ENCODE peak calls at places on chromosomes 2 and 18, in six cellular contexts. One of them, this sample, is unnamed.

GRCh38 chr2:112880696-112881095 is 30.3 kb upstream of the IL37 start:
- DNase-seq in spleen: no peak
- DNase-seq in heart left ventricle: no peak
- DNase-seq in A549: no peak
- DNase-seq in upper lobe of left lung: no peak
- DNase-seq in esophagus squamous epithelium: no peak
- DNase-seq in this sample: no peak

GRCh38 chr18:57202881-57203280 is 56.0 kb downstream of the BOD1L2 start:
- DNase-seq in upper lobe of left lung: no peak
- DNase-seq in esophagus squamous epithelium: no peak
- DNase-seq in heart left ventricle: no peak
- DNase-seq in spleen: no peak
- DNase-seq in A549: no peak
- DNase-seq in this sample: no peak

GRCh38 chr2:195674491-195675226 is 17.6 kb downstream of the SLC39A10 start:
- DNase-seq in esophagus squamous epithelium: no peak
- DNase-seq in heart left ventricle: no peak
- DNase-seq in spleen: no peak
- DNase-seq in A549: no peak
- DNase-seq in upper lobe of left lung: no peak
- DNase-seq in this sample: no peak

GRCh38 chr2:221529943-221530652 is 42.0 kb downstream of the EPHA4 start:
- DNase-seq in heart left ventricle: no peak
- DNase-seq in esophagus squamous epithelium: no peak
- DNase-seq in upper lobe of left lung: no peak
- DNase-seq in spleen: no peak
- DNase-seq in A549: no peak
- DNase-seq in this sample: no peak

GRCh38 chr18:24065942-24066341 is 51.4 kb downstream of the TTC39C start:
- DNase-seq in esophagus squamous epithelium: no peak
- DNase-seq in heart left ventricle: no peak
- DNase-seq in upper lobe of left lung: no peak
- DNase-seq in A549: no peak
- DNase-seq in spleen: no peak
- DNase-seq in this sample: no peak

GRCh38 chr18:31102941-31103340 is 720 bp upstream of the DSC2 start:
- DNase-seq in heart left ventricle: no peak
- DNase-seq in upper lobe of left lung: no peak
- DNase-seq in esophagus squamous epithelium: no peak
- DNase-seq in spleen: no peak
- DNase-seq in A549: no peak
- DNase-seq in this sample: no peak

GRCh38 chr2:236281423-236281822 is 17.2 kb upstream of the ASB18 start:
- DNase-seq in heart left ventricle: no peak
- DNase-seq in esophagus squamous epithelium: no peak
- DNase-seq in upper lobe of left lung: no peak
- DNase-seq in A549: no peak
- DNase-seq in spleen: no peak
- DNase-seq in this sample: no peak

GRCh38 chr2:637406-637776 is 39.8 kb downstream of the TMEM18 start:
- DNase-seq in upper lobe of left lung: no peak
- DNase-seq in heart left ventricle: no peak
- DNase-seq in esophagus squamous epithelium: no peak
- DNase-seq in A549: no peak
- DNase-seq in spleen: no peak
- DNase-seq in this sample: no peak

GRCh38 chr18:79791141-79791972 is 6.4 kb upstream of the KCNG2 start:
- DNase-seq in upper lobe of left lung: peak; percentile 81
- DNase-seq in A549: peak; percentile 6
- DNase-seq in esophagus squamous epithelium: no peak
- DNase-seq in spleen: peak; percentile 81
- DNase-seq in heart left ventricle: peak; percentile 40
- DNase-seq in this sample: peak; percentile 61

GRCh38 chr2:236916181-236916580 is 169.5 kb upstream of the COPS8 start:
- DNase-seq in heart left ventricle: no peak
- DNase-seq in A549: no peak
- DNase-seq in upper lobe of left lung: peak; percentile 18
- DNase-seq in spleen: no peak
- DNase-seq in esophagus squamous epithelium: no peak
- DNase-seq in this sample: no peak

GRCh38 chr2:208250401-208250800 is 4.5 kb downstream of the IDH1 start:
- DNase-seq in esophagus squamous epithelium: no peak
- DNase-seq in A549: no peak
- DNase-seq in upper lobe of left lung: no peak
- DNase-seq in spleen: no peak
- DNase-seq in heart left ventricle: no peak
- DNase-seq in this sample: no peak

GRCh38 chr18:22283397-22283796 is 114.0 kb downstream of the GATA6 start:
- DNase-seq in A549: no peak
- DNase-seq in spleen: no peak
- DNase-seq in esophagus squamous epithelium: no peak
- DNase-seq in upper lobe of left lung: no peak
- DNase-seq in heart left ventricle: no peak
- DNase-seq in this sample: no peak

DNA sequence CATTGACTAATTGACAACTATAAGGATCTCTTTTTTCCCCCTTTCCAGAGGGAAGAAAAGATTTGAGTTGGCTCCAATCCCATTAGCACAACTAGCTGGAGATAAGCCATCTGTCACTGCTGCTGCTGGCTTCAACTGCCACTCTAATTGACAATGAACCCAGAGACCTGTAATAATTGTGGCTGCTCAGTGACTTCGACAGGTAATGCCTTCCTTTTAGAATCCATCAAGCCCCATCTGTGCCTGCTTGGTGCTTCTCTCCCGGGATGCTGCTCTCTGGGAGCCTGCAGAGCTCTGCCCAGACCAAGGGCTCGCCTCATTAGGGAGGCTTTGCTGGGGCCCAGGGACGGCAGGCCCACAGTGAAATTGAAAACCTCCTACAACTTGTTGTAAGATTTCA is 376.7 kb upstream of the SOX11 start:
- DNase-seq in heart left ventricle: no peak
- DNase-seq in A549: no peak
- DNase-seq in spleen: no peak
- DNase-seq in upper lobe of left lung: no peak
- DNase-seq in esophagus squamous epithelium: no peak
- DNase-seq in this sample: no peak
- H3K4me1 ChIP-seq in heart left ventricle: no peaks in the 10 kb centered on the region
- H3K4me1 ChIP-seq in A549: no peaks in the 10 kb centered on the region
- H3K4me1 ChIP-seq in spleen: no peaks in the 10 kb centered on the region
- H3K4me1 ChIP-seq in upper lobe of left lung: no peaks in the 10 kb centered on the region
- H3K4me1 ChIP-seq in esophagus squamous epithelium: no peaks in the 10 kb centered on the region
- H3K4me1 ChIP-seq in this sample: no peaks in the 10 kb centered on the region

GRCh38 chr2:238427435-238428162 is 872 bp downstream of the ASB1 start:
- DNase-seq in A549: no peak
- DNase-seq in upper lobe of left lung: no peak
- DNase-seq in heart left ventricle: no peak
- DNase-seq in spleen: peak; percentile 88
- DNase-seq in esophagus squamous epithelium: no peak
- DNase-seq in this sample: no peak
- TF ChIP-seq POLR2A in A549: no peak
- TF ChIP-seq POLR2A in upper lobe of left lung: no peak
- TF ChIP-seq POLR2A in heart left ventricle: no peak
- TF ChIP-seq POLR2A in spleen: no peak
- TF ChIP-seq POLR2A in esophagus squamous epithelium: no peak
- TF ChIP-seq POLR2A in this sample: no peak

DNA sequence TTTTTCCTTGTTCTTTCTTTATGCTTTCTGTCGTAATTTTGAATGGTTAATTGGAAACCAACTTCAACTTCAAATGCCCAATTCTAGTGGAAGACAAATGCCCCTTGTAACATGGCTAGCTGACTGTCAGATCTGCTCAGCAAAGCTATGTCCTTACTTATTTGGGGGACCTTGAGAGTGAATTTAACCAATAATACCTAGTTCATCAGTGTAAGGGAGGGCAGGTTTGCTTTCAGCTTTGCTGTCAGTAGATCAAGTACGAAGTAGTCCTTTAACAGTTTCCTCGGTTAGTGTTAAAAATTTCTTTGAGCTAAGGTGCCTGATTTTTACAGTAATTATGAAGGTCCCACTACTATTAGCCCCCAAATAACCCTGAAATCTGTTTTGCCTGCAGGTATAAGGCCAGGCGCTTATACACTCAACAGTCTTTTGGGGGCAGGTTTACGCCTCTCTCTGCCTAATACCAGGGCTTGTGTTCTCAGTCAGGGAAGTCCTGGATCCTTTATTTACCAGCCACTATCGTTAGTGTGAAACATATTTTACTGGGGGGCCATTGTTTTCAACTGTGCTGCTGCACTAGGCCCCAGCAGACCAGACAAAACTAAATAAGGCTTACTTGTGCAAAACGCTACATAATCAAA is 165.1 kb upstream of the KCNJ3 start:
- DNase-seq in A549: no peak
- DNase-seq in upper lobe of left lung: no peak
- DNase-seq in heart left ventricle: no peak
- DNase-seq in esophagus squamous epithelium: no peak
- DNase-seq in spleen: no peak
- DNase-seq in this sample: no peak
- H3K4me3 ChIP-seq in A549: no peak overlapping the region
- H3K4me3 ChIP-seq in upper lobe of left lung: no peak overlapping the region
- H3K4me3 ChIP-seq in heart left ventricle: no peak overlapping the region
- H3K4me3 ChIP-seq in esophagus squamous epithelium: no peak overlapping the region
- H3K4me3 ChIP-seq in spleen: no peak overlapping the region
- H3K4me3 ChIP-seq in this sample: no peak overlapping the region

GRCh38 chr2:121828281-121828731 is 72.9 kb downstream of the TSN start:
- DNase-seq in upper lobe of left lung: no peak
- DNase-seq in spleen: no peak
- DNase-seq in heart left ventricle: no peak
- DNase-seq in A549: no peak
- DNase-seq in esophagus squamous epithelium: no peak
- DNase-seq in this sample: no peak
- H3K4me1 ChIP-seq in upper lobe of left lung: no peaks in the 10 kb centered on the region
- H3K4me1 ChIP-seq in spleen: no peaks in the 10 kb centered on the region
- H3K4me1 ChIP-seq in heart left ventricle: no peaks in the 10 kb centered on the region
- H3K4me1 ChIP-seq in A549: no peaks in the 10 kb centered on the region
- H3K4me1 ChIP-seq in esophagus squamous epithelium: no peaks in the 10 kb centered on the region
- H3K4me1 ChIP-seq in this sample: no peaks in the 10 kb centered on the region

GRCh38 chr2:200377774-200378336 is 71.4 kb downstream of the SPATS2L start:
- DNase-seq in upper lobe of left lung: peak; percentile 58
- DNase-seq in A549: no peak
- DNase-seq in spleen: no peak
- DNase-seq in esophagus squamous epithelium: no peak
- DNase-seq in heart left ventricle: no peak
- DNase-seq in this sample: no peak
- TF ChIP-seq POLR2A in upper lobe of left lung: no peak
- TF ChIP-seq POLR2A in A549: no peak
- TF ChIP-seq POLR2A in spleen: no peak
- TF ChIP-seq POLR2A in esophagus squamous epithelium: no peak
- TF ChIP-seq POLR2A in heart left ventricle: no peak
- TF ChIP-seq POLR2A in this sample: no peak

GRCh38 chr2:101305492-101306123 is 2.9 kb downstream of the RNF149 start:
- DNase-seq in A549: no peak
- DNase-seq in upper lobe of left lung: no peak
- DNase-seq in spleen: no peak
- DNase-seq in esophagus squamous epithelium: no peak
- DNase-seq in heart left ventricle: no peak
- DNase-seq in this sample: no peak
- H3K4me3 ChIP-seq in A549: no peak overlapping the region
- H3K4me3 ChIP-seq in upper lobe of left lung: peak overlapping the region; percentile 89
- H3K4me3 ChIP-seq in spleen: peak overlapping the region; percentile 86
- H3K4me3 ChIP-seq in esophagus squamous epithelium: peak overlapping the region; percentile 80
- H3K4me3 ChIP-seq in heart left ventricle: peak overlapping the region; percentile 75
- H3K4me3 ChIP-seq in this sample: peak overlapping the region; percentile 85

This sample was measured in right lobe of liver.